ENCODE peak calls at places on chromosomes 7 and 10, in six cellular contexts. One of them, this sample, is unnamed.

GRCh38 chr7:13987395-13987794 is 2.1 kb downstream of the ETV1 start:
- DNase-seq in SK-N-SH: no peak
- DNase-seq in HL-60: no peak
- DNase-seq in HCT116: no peak
- DNase-seq in Panc1: no peak
- DNase-seq in A549: no peak
- DNase-seq in this sample: no peak

GRCh38 chr10:13930123-13930522 is 343.4 kb downstream of the PRPF18 start:
- DNase-seq in HL-60: no peak
- DNase-seq in HCT116: no peak
- DNase-seq in Panc1: no peak
- DNase-seq in SK-N-SH: no peak
- DNase-seq in A549: no peak
- DNase-seq in this sample: no peak

GRCh38 chr7:6306471-6306870 is 34.0 kb upstream of the CYTH3 start:
- DNase-seq in HL-60: no peak
- DNase-seq in A549: peak
- DNase-seq in SK-N-SH: no peak
- DNase-seq in HCT116: peak
- DNase-seq in Panc1: peak
- DNase-seq in this sample: no peak

GRCh38 chr10:13893926-13894325 is 307.2 kb downstream of the PRPF18 start:
- DNase-seq in HCT116: no peak
- DNase-seq in SK-N-SH: peak
- DNase-seq in HL-60: no peak
- DNase-seq in A549: no peak
- DNase-seq in Panc1: no peak
- DNase-seq in this sample: peak

GRCh38 chr7:10779465-10780399 is 193.9 kb upstream of the PHF14 start:
- DNase-seq in HL-60: no peak
- DNase-seq in HCT116: no peak
- DNase-seq in A549: no peak
- DNase-seq in Panc1: no peak
- DNase-seq in SK-N-SH: no peak
- DNase-seq in this sample: peak

GRCh38 chr7:16670021-16670420 is 24.0 kb downstream of the BZW2 start:
- DNase-seq in HL-60: no peak
- DNase-seq in HCT116: no peak
- DNase-seq in Panc1: no peak
- DNase-seq in SK-N-SH: no peak
- DNase-seq in A549: no peak
- DNase-seq in this sample: no peak

GRCh38 chr7:92820191-92820590 is 16.2 kb downstream of the CDK6 start:
- DNase-seq in A549: no peak
- DNase-seq in HL-60: no peak
- DNase-seq in SK-N-SH: no peak
- DNase-seq in HCT116: no peak
- DNase-seq in Panc1: no peak
- DNase-seq in this sample: no peak

GRCh38 chr10:1651280-1651975 is 85.9 kb downstream of the ADARB2 start:
- DNase-seq in SK-N-SH: peak
- DNase-seq in HL-60: no peak
- DNase-seq in Panc1: no peak
- DNase-seq in A549: no peak
- DNase-seq in HCT116: no peak
- DNase-seq in this sample: no peak

GRCh38 chr10:119651514-119652327 is 541 bp downstream of the BAG3 start:
- DNase-seq in SK-N-SH: no peak
- DNase-seq in HL-60: no peak
- DNase-seq in A549: no peak
- DNase-seq in HCT116: no peak
- DNase-seq in Panc1: no peak
- DNase-seq in this sample: peak

GRCh38 chr10:84234508-84234907 is 6.8 kb downstream of the LRIT1 start:
- DNase-seq in A549: no peak
- DNase-seq in SK-N-SH: no peak
- DNase-seq in HL-60: no peak
- DNase-seq in Panc1: no peak
- DNase-seq in HCT116: no peak
- DNase-seq in this sample: no peak

GRCh38 chr10:79162861-79163662 is 94.3 kb downstream of the ZMIZ1 start:
- DNase-seq in A549: peak
- DNase-seq in Panc1: no peak
- DNase-seq in HCT116: no peak
- DNase-seq in HL-60: no peak
- DNase-seq in SK-N-SH: no peak
- DNase-seq in this sample: no peak

GRCh38 chr10:34156781-34157425 is 658.2 kb downstream of the PARD3 start:
- DNase-seq in A549: peak
- DNase-seq in Panc1: no peak
- DNase-seq in SK-N-SH: no peak
- DNase-seq in HL-60: no peak
- DNase-seq in HCT116: no peak
- DNase-seq in this sample: no peak

DNA sequence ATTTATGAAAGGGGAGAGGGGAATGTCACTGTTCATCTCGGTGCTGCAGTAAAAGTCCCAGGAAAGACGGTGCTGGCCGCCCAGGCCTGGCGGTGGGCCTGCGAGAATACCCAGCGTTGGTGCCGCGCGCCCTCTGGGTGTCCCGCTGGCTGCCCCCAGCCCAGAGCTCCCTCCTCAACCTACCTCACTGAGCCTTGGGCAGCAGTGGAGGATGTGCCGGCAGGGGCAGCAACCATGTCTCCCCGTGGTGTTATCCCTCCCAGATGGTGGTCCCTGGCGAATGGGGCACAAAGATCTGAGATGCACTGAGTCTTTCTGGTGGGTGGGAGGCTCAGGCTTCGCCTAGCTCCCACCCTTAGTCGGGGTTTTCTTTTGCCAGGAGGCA is 9.4 kb upstream of the TLX1 start:
- DNase-seq in A549: no peak
- DNase-seq in Panc1: no peak
- DNase-seq in HCT116: no peak
- DNase-seq in SK-N-SH: peak
- DNase-seq in HL-60: no peak
- DNase-seq in this sample: no peak
- TF ChIP-seq REST in A549: no peak
- TF ChIP-seq REST in Panc1: no peak
- TF ChIP-seq REST in HCT116: no peak
- TF ChIP-seq REST in SK-N-SH: no peak
- TF ChIP-seq REST in HL-60: no peak
- TF ChIP-seq REST in this sample: no peak

GRCh38 chr10:69573056-69573806 is at the start of gene NEUROG3:
- DNase-seq in HL-60: no peak
- DNase-seq in HCT116: no peak
- DNase-seq in Panc1: no peak
- DNase-seq in A549: no peak
- DNase-seq in SK-N-SH: peak
- DNase-seq in this sample: peak

GRCh38 chr10:69574571-69574978 is 1.4 kb upstream of the NEUROG3 start:
- DNase-seq in Panc1: no peak
- DNase-seq in HCT116: no peak
- DNase-seq in SK-N-SH: peak
- DNase-seq in HL-60: no peak
- DNase-seq in A549: no peak
- DNase-seq in this sample: peak

GRCh38 chr10:69577268-69578232 is 4.3 kb upstream of the NEUROG3 start:
- DNase-seq in HL-60: no peak
- DNase-seq in SK-N-SH: peak
- DNase-seq in HCT116: no peak
- DNase-seq in A549: peak
- DNase-seq in Panc1: no peak
- DNase-seq in this sample: peak

GRCh38 chr10:69576334-69577011 is 3.3 kb upstream of the NEUROG3 start:
- DNase-seq in HL-60: no peak
- DNase-seq in SK-N-SH: peak
- DNase-seq in Panc1: no peak
- DNase-seq in HCT116: no peak
- DNase-seq in A549: peak
- DNase-seq in this sample: peak

GRCh38 chr10:69575164-69575722 is 2.0 kb upstream of the NEUROG3 start:
- DNase-seq in HL-60: no peak
- DNase-seq in Panc1: no peak
- DNase-seq in SK-N-SH: no peak
- DNase-seq in A549: no peak
- DNase-seq in HCT116: no peak
- DNase-seq in this sample: no peak
- H3K4me3 ChIP-seq in HL-60: no peak
- H3K4me3 ChIP-seq in Panc1: peak
- H3K4me3 ChIP-seq in SK-N-SH: no peak
- H3K4me3 ChIP-seq in A549: peak
- H3K4me3 ChIP-seq in HCT116: no peak
- H3K4me3 ChIP-seq in this sample: peak

DNA sequence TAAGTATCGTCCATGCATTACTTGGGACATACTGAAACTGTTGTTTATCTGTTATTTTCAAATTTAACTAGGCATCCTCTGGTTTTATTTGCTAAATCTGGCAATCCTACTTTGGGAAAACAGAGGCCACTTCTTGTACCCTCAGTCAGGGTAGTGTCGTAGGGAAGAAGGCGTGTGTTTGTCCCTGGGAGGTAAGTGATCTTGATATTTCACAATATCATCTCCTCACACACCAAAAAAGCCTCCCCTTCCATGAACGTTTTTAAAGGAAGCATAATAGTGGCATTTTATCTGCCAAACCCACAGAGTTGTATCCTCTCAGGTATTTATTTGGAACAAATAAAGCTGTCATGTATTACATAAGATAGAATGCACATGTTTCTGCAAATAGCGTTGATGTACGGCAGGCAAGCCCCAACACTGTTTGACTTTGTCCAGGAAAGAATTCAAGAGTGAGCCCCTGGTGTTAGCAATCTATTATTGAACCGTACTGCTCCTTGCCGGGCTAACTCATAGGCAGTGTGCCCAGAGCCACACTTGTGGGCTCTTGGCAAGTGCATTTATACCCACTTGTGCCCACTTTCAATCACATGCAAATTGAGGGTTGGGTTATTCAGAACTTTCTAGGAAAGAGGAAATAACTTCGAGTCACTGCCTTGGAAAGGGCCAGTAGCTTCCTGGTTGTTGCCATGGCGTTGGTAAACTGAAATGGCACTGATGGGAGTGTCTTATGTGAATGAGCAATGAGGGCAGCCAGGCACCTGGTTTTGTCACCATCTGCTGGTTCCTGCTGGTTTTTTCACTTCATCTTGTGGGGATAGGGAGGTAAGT is 266.0 kb downstream of the USP6NL start:
- DNase-seq in HL-60: peak
- DNase-seq in A549: peak
- DNase-seq in SK-N-SH: no peak
- DNase-seq in Panc1: no peak
- DNase-seq in HCT116: peak
- DNase-seq in this sample: peak
- TF ChIP-seq REST in HL-60: no peak
- TF ChIP-seq REST in A549: no peak
- TF ChIP-seq REST in SK-N-SH: no peak
- TF ChIP-seq REST in Panc1: no peak
- TF ChIP-seq REST in HCT116: no peak
- TF ChIP-seq REST in this sample: no peak

GRCh38 chr7:151233804-151234203 is 1.5 kb downstream of the CHPF2 start:
- DNase-seq in HCT116: no peak
- DNase-seq in SK-N-SH: peak
- DNase-seq in A549: no peak
- DNase-seq in Panc1: no peak
- DNase-seq in HL-60: no peak
- DNase-seq in this sample: no peak
- H3K4me3 ChIP-seq in HCT116: peak
- H3K4me3 ChIP-seq in SK-N-SH: peak
- H3K4me3 ChIP-seq in A549: peak
- H3K4me3 ChIP-seq in Panc1: peak
- H3K4me3 ChIP-seq in HL-60: peak
- H3K4me3 ChIP-seq in this sample: peak